ENCODE peak calls at places on chromosomes 4 and X, in six cellular contexts. F is stimulated activated CD8-positive, alpha-beta memory T cell treated with anti-CD3 and anti-CD28 coated beads, Interleukin-4, amount 100 ng/mL, for 24 hours; E is nephron progenitor cell; T is EH; K is astrocyte of the cerebellum; D is A549. X is an unnamed sample.

GRCh38 chr4:74104145-74104544 is 5.2 kb upstream of the CXCL2 start:
- DNase-seq in D (no peak), K (no peak), F (no peak), T (no peak), E (no peak), X (no peak)

GRCh38 chrX:37314526-37314925 is 34.6 kb upstream of the PRRG1 start:
- DNase-seq in T (peak), D (no peak), E (no peak), F (no peak), K (no peak), X (no peak)

GRCh38 chr4:108168672-108169562 is at the start of gene LEF1:
- DNase-seq in T (peak), D (no peak), K (no peak), E (peak), F (no peak), X (peak)

GRCh38 chr4:15653864-15654391 is 1.2 kb downstream of the FBXL5 start:
- DNase-seq in D (no peak), T (peak), E (peak), K (no peak), F (no peak), X (peak)

GRCh38 chr4:154076921-154077320 is 288.0 kb upstream of the SFRP2 start:
- DNase-seq in E (no peak), F (no peak), D (no peak), T (peak), K (no peak), X (no peak)

GRCh38 chr4:88054229-88054628 is 46.8 kb downstream of the PKD2 start:
- DNase-seq in T (peak), K (no peak), F (no peak), E (no peak), D (no peak), X (no peak)

GRCh38 chr4:173001571-173001970 is 167.0 kb upstream of the GALNT7 start:
- DNase-seq in E (no peak), K (peak), F (no peak), T (peak), D (no peak), X (no peak)

GRCh38 chrX:8688776-8689175 is 43.2 kb downstream of the ANOS1 start:
- DNase-seq in E (no peak), T (no peak), K (no peak), D (no peak), F (no peak), X (no peak)

GRCh38 chr4:130849985-130850632 is 1754.2 kb downstream of the C4orf33 start:
- DNase-seq in K (peak), F (no peak), E (no peak), T (no peak), D (no peak), X (no peak)

GRCh38 chr4:38203609-38204008 is 243.4 kb downstream of the PTTG2 start:
- DNase-seq in F (no peak), T (no peak), K (no peak), E (no peak), D (no peak), X (no peak)

GRCh38 chrX:18620349-18620748 is 51.6 kb downstream of the RS1 start:
- DNase-seq in F (no peak), K (no peak), D (no peak), E (no peak), T (no peak), X (no peak)

GRCh38 chr4:38834570-38834969 is 22.0 kb downstream of the TLR6 start:
- DNase-seq in F (no peak), D (no peak), T (no peak), E (no peak), K (no peak), X (no peak)

GRCh38 chr4:100842856-100843255 is 325.0 kb upstream of the EMCN start:
- DNase-seq in E (no peak), T (peak), F (no peak), K (no peak), D (no peak), X (no peak)

GRCh38 chrX:41580423-41581064 is 108.2 kb upstream of the GPR34 start:
- DNase-seq in D (no peak), F (no peak), E (no peak), T (no peak), K (no peak), X (no peak)

GRCh38 chr4:142264961-142265360 is 581.1 kb downstream of the INPP4B start:
- DNase-seq in F (no peak), E (no peak), K (no peak), D (no peak), T (peak), X (no peak)

GRCh38 chr4:37066149-37066548 is 178.4 kb upstream of the NWD2 start:
- DNase-seq in F (no peak), T (no peak), E (no peak), K (no peak), D (no peak), X (no peak)

GRCh38 chr4:48930654-48931053 is 24.1 kb upstream of the OCIAD2 start:
- DNase-seq in D (no peak), K (no peak), F (no peak), T (no peak), E (no peak), X (peak)

GRCh38 chr4:41426523-41426922 is 111.4 kb upstream of the LIMCH1 start:
- DNase-seq in E (no peak), T (no peak), K (no peak), D (no peak), F (no peak), X (no peak)

GRCh38 chr4:184237612-184238011 is 19.9 kb upstream of the ENPP6 start:
- DNase-seq in E (no peak), F (no peak), K (no peak), D (no peak), T (no peak), X (no peak)

GRCh38 chrX:91434351-91435168 is at the start of gene PABPC5:
- DNase-seq in F (no peak), T (peak), K (peak), E (peak), D (no peak), X (peak)

GRCh38 chr4:114905017-114905416 is 208.4 kb downstream of the NDST4 start:
- DNase-seq in D (no peak), F (no peak), K (no peak), T (no peak), E (no peak), X (no peak)

GRCh38 chrX:102517331-102517730 is 792 bp upstream of the TMSB15A start:
- DNase-seq in E (no peak), K (no peak), F (no peak), D (no peak), T (peak), X (peak)

GRCh38 chr4:140082399-140082758 is 71.6 kb downstream of the MAML3 start:
- DNase-seq in E (peak), T (no peak), K (no peak), D (no peak), F (no peak), X (no peak)

GRCh38 chrX:153804621-153805020 is 10.2 kb downstream of the SSR4 start:
- DNase-seq in T (no peak), E (no peak), F (no peak), K (no peak), D (no peak), X (no peak)

GRCh38 chrX:23052324-23052723 is 52.6 kb downstream of the DDX53 start:
- DNase-seq in F (no peak), K (no peak), D (no peak), T (no peak), E (no peak), X (no peak)

GRCh38 chr4:99861120-99861905 is 32.9 kb downstream of the LAMTOR3 start:
- DNase-seq in D (no peak), K (no peak), T (no peak), E (no peak), F (no peak), X (no peak)